ENCODE peak calls at places on chromosomes 1 and 21, in five cellular contexts. L is fibroblast of lung, Z is GM23338, W is endothelial cell of umbilical vein, G is uterus. U is an unnamed sample. For H3K4me1, the result is how much of the 10 kb centered on the place peaks cover.

GRCh38 chr1:206709322-206709721 is 24.6 kb downstream of the MAPKAPK2 start:
- DNase-seq in W (no peak), G (no peak), Z (no peak), L (no peak), U (no peak)

GRCh38 chr1:53605181-53605580 is 133.8 kb downstream of the GLIS1 start:
- DNase-seq in L (no peak), Z (no peak), G (no peak), W (no peak), U (peak)

GRCh38 chr21:28431527-28432200 is 561.0 kb downstream of the LTN1 start:
- DNase-seq in L (no peak), G (no peak), W (no peak), Z (no peak), U (no peak)

GRCh38 chr1:246516126-246516525 is 9.0 kb upstream of the SMYD3 start:
- DNase-seq in L (no peak), G (no peak), W (no peak), Z (no peak), U (peak)

GRCh38 chr21:45513003-45513706 is 29.1 kb downstream of the SLC19A1 start:
- DNase-seq in W (no peak), L (no peak), Z (no peak), G (no peak), U (peak)

GRCh38 chr1:30731806-30732276 is 8.5 kb upstream of the MATN1 start:
- DNase-seq in Z (no peak), G (no peak), W (no peak), L (no peak), U (no peak)

GRCh38 chr21:42560517-42561179 is 47.0 kb downstream of the SLC37A1 start:
- DNase-seq in Z (no peak), L (no peak), W (no peak), G (no peak), U (no peak)

GRCh38 chr1:150596976-150597375 is 17.6 kb upstream of the MCL1 start:
- DNase-seq in G (no peak), L (no peak), W (no peak), Z (no peak), U (peak)

GRCh38 chr21:33434770-33435360 is 31.7 kb downstream of the IFNGR2 start:
- DNase-seq in Z (no peak), W (peak), L (peak), G (no peak), U (no peak)

GRCh38 chr1:201461193-201461657 is 7.8 kb downstream of the PHLDA3 start:
- DNase-seq in G (peak), Z (no peak), W (peak), L (peak), U (no peak)

GRCh38 chr1:172286629-172287076 is 133.8 kb upstream of the C1orf105 start:
- DNase-seq in W (no peak), G (peak), Z (no peak), L (peak), U (no peak)

GRCh38 chr1:43978551-43979260 is at the start of gene B4GALT2:
- DNase-seq in G (peak), Z (peak), W (peak), L (peak), U (peak)

GRCh38 chr1:201530741-201531521 is 8.0 kb upstream of the NAV1 start:
- DNase-seq in W (peak), L (peak), Z (peak), G (peak), U (peak)

GRCh38 chr1:111746614-111746999 is 7.4 kb upstream of the INKA2 start:
- DNase-seq in Z (no peak), G (no peak), L (no peak), W (no peak), U (no peak)

GRCh38 chr1:52553372-52554266 is 727 bp upstream of the TUT4 start:
- DNase-seq in L (peak), W (peak), Z (peak), G (peak), U (peak)

GRCh38 chr1:241598234-241598633 is 41.9 kb downstream of the CHML start:
- DNase-seq in W (no peak), G (no peak), L (no peak), Z (no peak), U (no peak)

GRCh38 chr1:241847796-241848668 is at the start of gene EXO1:
- DNase-seq in G (peak), L (peak), Z (peak), W (peak), U (peak)

GRCh38 chr1:211925016-211925415 is 94.5 kb upstream of the LPGAT1 start:
- DNase-seq in G (no peak), L (no peak), W (no peak), Z (peak), U (peak)

GRCh38 chr1:56416385-56416972 is 162.9 kb downstream of the PLPP3 start:
- DNase-seq in W (peak), L (no peak), Z (no peak), G (no peak), U (peak)

GRCh38 chr1:111903858-111904449 is 85.5 kb downstream of the KCND3 start:
- DNase-seq in Z (no peak), L (no peak), G (no peak), W (no peak), U (no peak)

GRCh38 chr1:150543500-150544143 is 5.6 kb upstream of the ADAMTSL4 start:
- DNase-seq in G (no peak), L (no peak), Z (no peak), W (no peak), U (no peak)

GRCh38 chr1:232859216-232859615 is 54.0 kb downstream of the MAP10 start:
- DNase-seq in L (no peak), W (no peak), Z (no peak), G (no peak), U (no peak)

GRCh38 chr1:183544598-183545297 is 45.5 kb downstream of the NCF2 start:
- DNase-seq in L (no peak), Z (peak), W (no peak), G (no peak), U (no peak)

GRCh38 chr1:156419863-156420208 is 50.8 kb downstream of the RHBG start:
- DNase-seq in L (no peak), G (no peak), W (no peak), Z (peak), U (peak)

GRCh38 chr1:218674280-218674773 is 329.2 kb downstream of the TGFB2 start:
- DNase-seq in W (peak), Z (peak), G (no peak), L (peak), U (peak)

GRCh38 chr1:177913762-177914540 is 55.9 kb downstream of the SEC16B start:
- DNase-seq in Z (peak), W (peak), L (peak), G (no peak), U (peak)

GRCh38 chr1:33872275-33872674 is 8.4 kb downstream of the HMGB4 start:
- DNase-seq in L (no peak), G (no peak), Z (no peak), W (no peak), U (no peak)

DNA sequence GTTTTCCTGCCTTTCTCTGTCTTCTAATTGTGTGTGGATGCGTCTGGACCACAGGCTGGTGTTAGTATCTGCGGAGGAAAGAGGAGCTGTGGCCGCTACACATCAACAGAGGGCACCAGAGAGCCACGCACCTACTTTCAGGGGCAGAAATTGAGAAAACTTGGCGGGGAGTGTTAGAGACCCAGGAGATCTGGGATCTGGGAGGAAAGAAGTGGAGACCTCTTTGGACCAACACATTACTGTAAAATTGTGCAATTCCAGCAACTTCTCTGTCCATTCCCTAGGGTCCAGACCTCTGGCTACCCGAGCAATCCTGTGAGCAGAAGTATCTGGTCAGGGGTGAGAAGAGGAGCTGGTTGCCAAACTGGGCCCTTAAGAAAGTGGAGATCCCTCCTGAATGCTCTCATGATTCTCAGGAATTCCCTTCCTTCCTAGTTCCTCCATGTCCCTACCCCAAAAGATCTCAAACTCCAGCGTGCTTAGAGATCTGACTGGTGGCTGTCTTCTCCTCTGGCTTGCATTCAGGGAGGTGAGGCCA is 1.3 kb upstream of the KIRREL1 start:
- DNase-seq in Z (peak), G (peak), W (peak), L (peak), U (peak)
- H3K4me3 ChIP-seq in Z (no peak), G (no peak), W (no peak), L (no peak), U (no peak)

GRCh38 chr1:21914468-21914867 is 22.6 kb downstream of the HSPG2 start:
- DNase-seq in Z (no peak), W (peak), G (no peak), L (no peak), U (no peak)
- H3K4me1 ChIP-seq in Z (under half), W (half or more), G (half or more), L (under half), U (under half)

GRCh38 chr1:94773296-94773809 is 46.8 kb upstream of the SLC44A3 start:
- DNase-seq in G (no peak), L (no peak), Z (no peak), W (no peak), U (peak)
- H3K27ac ChIP-seq in G (no peak), L (peak), Z (no peak), W (no peak), U (no peak)

DNA sequence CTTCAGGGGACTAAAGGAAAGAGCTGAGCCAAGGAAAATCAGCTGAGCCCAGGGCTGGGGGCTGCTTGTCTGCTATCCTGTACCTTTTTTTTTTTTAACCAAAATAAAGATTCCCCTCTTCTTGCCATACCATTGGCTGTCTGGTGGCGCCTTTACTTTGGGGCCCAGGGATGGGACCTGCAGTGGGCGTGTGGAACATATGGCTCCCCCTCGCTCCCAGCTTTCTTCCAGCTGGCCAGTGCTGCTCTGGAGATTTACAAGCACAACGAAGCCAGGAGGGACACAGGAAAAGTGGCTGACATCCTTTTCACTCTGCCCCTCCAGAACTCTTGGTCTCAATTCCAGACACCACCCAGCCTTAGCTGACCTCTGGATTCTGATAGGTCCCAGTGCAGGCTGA is 5.5 kb upstream of the SFN start:
- DNase-seq in L (no peak), Z (no peak), G (no peak), W (no peak), U (no peak)
- H3K4me3 ChIP-seq in L (no peak), Z (no peak), G (no peak), W (no peak), U (no peak)

DNA sequence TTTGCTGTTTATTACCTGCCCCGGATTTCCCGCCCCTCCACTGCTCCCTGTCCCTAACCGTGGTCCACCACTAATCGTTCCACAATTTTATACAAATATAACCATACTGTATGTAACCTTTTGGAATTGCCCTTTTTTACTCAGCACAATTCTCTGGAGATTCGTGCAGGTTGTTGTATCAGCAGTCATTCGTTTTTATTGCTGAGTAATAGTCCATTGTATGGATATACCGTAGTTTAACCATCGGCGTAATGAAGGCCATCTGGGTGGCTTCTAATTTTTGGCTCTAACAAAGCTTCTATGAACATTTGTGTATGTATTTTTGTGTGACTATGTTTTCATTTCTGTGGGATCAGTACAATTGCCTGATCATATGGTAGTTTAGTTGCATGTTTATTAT is 50.0 kb downstream of the UCK2 start:
- DNase-seq in Z (no peak), G (no peak), L (no peak), W (no peak), U (no peak)
- H3K4me1 ChIP-seq in Z (under half), G (under half), L (under half), W (under half), U (under half)

GRCh38 chr21:34800797-34801518 is 132.2 kb downstream of the CLIC6 start:
- DNase-seq in Z (no peak), W (no peak), G (no peak), L (peak), U (no peak)
- H3K27ac ChIP-seq in Z (no peak), W (no peak), G (no peak), L (no peak), U (no peak)